ENCODE peak calls at places on chromosomes 2 and 18, in six cellular contexts. One of them, this sample, is unnamed.

GRCh38 chr2:173652311-173652710 is 297.6 kb downstream of the CDCA7 start:
- DNase-seq in cardiac fibroblast: peak; percentile 95
- DNase-seq in tibial artery: no peak
- DNase-seq in IMR-90: peak; percentile 93
- DNase-seq in psoas muscle: no peak
- DNase-seq in gastrocnemius medialis: no peak
- DNase-seq in this sample: peak; percentile 93

GRCh38 chr18:12701161-12701560 is 1.4 kb downstream of the CEP76 start:
- DNase-seq in IMR-90: peak; percentile 14
- DNase-seq in tibial artery: no peak
- DNase-seq in cardiac fibroblast: no peak
- DNase-seq in gastrocnemius medialis: no peak
- DNase-seq in psoas muscle: no peak
- DNase-seq in this sample: no peak

GRCh38 chr2:159758686-159759085 is 39.3 kb downstream of the CD302 start:
- DNase-seq in cardiac fibroblast: peak; percentile 57
- DNase-seq in IMR-90: no peak
- DNase-seq in tibial artery: no peak
- DNase-seq in gastrocnemius medialis: no peak
- DNase-seq in psoas muscle: no peak
- DNase-seq in this sample: peak; percentile 64

GRCh38 chr2:26363323-26363722 is 16.7 kb upstream of the ADGRF3 start:
- DNase-seq in tibial artery: no peak
- DNase-seq in cardiac fibroblast: peak; percentile 46
- DNase-seq in IMR-90: peak; percentile 31
- DNase-seq in gastrocnemius medialis: no peak
- DNase-seq in psoas muscle: no peak
- DNase-seq in this sample: peak; percentile 50

GRCh38 chr2:84906108-84906899 is 848 bp downstream of the TMSB10 start:
- DNase-seq in cardiac fibroblast: no peak
- DNase-seq in tibial artery: peak; percentile 76
- DNase-seq in IMR-90: no peak
- DNase-seq in psoas muscle: peak; percentile 38
- DNase-seq in gastrocnemius medialis: no peak
- DNase-seq in this sample: peak; percentile 18

GRCh38 chr2:37376421-37377186 is 32.2 kb downstream of the QPCT start:
- DNase-seq in IMR-90: peak; percentile 94
- DNase-seq in tibial artery: no peak
- DNase-seq in psoas muscle: peak; percentile 63
- DNase-seq in gastrocnemius medialis: peak; percentile 87
- DNase-seq in cardiac fibroblast: peak; percentile 84
- DNase-seq in this sample: peak; percentile 80

GRCh38 chr2:227812001-227812400 is 1.6 kb upstream of the CCL20 start:
- DNase-seq in IMR-90: peak; percentile 63
- DNase-seq in psoas muscle: no peak
- DNase-seq in cardiac fibroblast: no peak
- DNase-seq in tibial artery: no peak
- DNase-seq in gastrocnemius medialis: no peak
- DNase-seq in this sample: no peak

GRCh38 chr2:75574106-75574505 is 13.4 kb upstream of the EVA1A start:
- DNase-seq in tibial artery: no peak
- DNase-seq in psoas muscle: no peak
- DNase-seq in gastrocnemius medialis: no peak
- DNase-seq in cardiac fibroblast: no peak
- DNase-seq in IMR-90: peak; percentile 20
- DNase-seq in this sample: peak; percentile 34

GRCh38 chr18:8142131-8142711 is 467.0 kb upstream of the RAB12 start:
- DNase-seq in IMR-90: peak; percentile 72
- DNase-seq in psoas muscle: no peak
- DNase-seq in tibial artery: no peak
- DNase-seq in gastrocnemius medialis: no peak
- DNase-seq in cardiac fibroblast: peak; percentile 93
- DNase-seq in this sample: no peak

GRCh38 chr2:170917219-170917851 is 11.7 kb upstream of the GORASP2 start:
- DNase-seq in gastrocnemius medialis: no peak
- DNase-seq in cardiac fibroblast: no peak
- DNase-seq in psoas muscle: no peak
- DNase-seq in tibial artery: no peak
- DNase-seq in IMR-90: no peak
- DNase-seq in this sample: no peak

GRCh38 chr2:196334710-196335109 is 163.3 kb upstream of the STK17B start:
- DNase-seq in cardiac fibroblast: no peak
- DNase-seq in tibial artery: no peak
- DNase-seq in IMR-90: peak; percentile 57
- DNase-seq in gastrocnemius medialis: no peak
- DNase-seq in psoas muscle: no peak
- DNase-seq in this sample: no peak

GRCh38 chr18:68703326-68703725 is 11.6 kb downstream of the TMX3 start:
- DNase-seq in psoas muscle: no peak
- DNase-seq in IMR-90: no peak
- DNase-seq in cardiac fibroblast: peak; percentile 37
- DNase-seq in tibial artery: no peak
- DNase-seq in gastrocnemius medialis: no peak
- DNase-seq in this sample: no peak

GRCh38 chr2:169034256-169034655 is 3.1 kb upstream of the ABCB11 start:
- DNase-seq in gastrocnemius medialis: no peak
- DNase-seq in cardiac fibroblast: peak; percentile 36
- DNase-seq in IMR-90: no peak
- DNase-seq in psoas muscle: no peak
- DNase-seq in tibial artery: no peak
- DNase-seq in this sample: peak; percentile 50

GRCh38 chr18:56645415-56646016 is 5.6 kb upstream of the WDR7 start:
- DNase-seq in IMR-90: no peak
- DNase-seq in gastrocnemius medialis: no peak
- DNase-seq in tibial artery: no peak
- DNase-seq in psoas muscle: no peak
- DNase-seq in cardiac fibroblast: peak; percentile 27
- DNase-seq in this sample: peak; percentile 37

GRCh38 chr18:37937287-37937686 is 371.7 kb upstream of the CELF4 start:
- DNase-seq in IMR-90: no peak
- DNase-seq in tibial artery: no peak
- DNase-seq in cardiac fibroblast: no peak
- DNase-seq in psoas muscle: no peak
- DNase-seq in gastrocnemius medialis: no peak
- DNase-seq in this sample: peak; percentile 32

GRCh38 chr2:23574919-23575654 is 190.1 kb downstream of the KLHL29 start:
- DNase-seq in IMR-90: no peak
- DNase-seq in gastrocnemius medialis: no peak
- DNase-seq in psoas muscle: no peak
- DNase-seq in tibial artery: no peak
- DNase-seq in cardiac fibroblast: no peak
- DNase-seq in this sample: no peak

GRCh38 chr2:27298391-27299080 is 9.7 kb downstream of the UCN start:
- DNase-seq in IMR-90: no peak
- DNase-seq in cardiac fibroblast: no peak
- DNase-seq in gastrocnemius medialis: peak; percentile 63
- DNase-seq in psoas muscle: no peak
- DNase-seq in tibial artery: no peak
- DNase-seq in this sample: no peak

GRCh38 chr2:223846524-223846923 is 9.1 kb upstream of the AP1S3 start:
- DNase-seq in gastrocnemius medialis: no peak
- DNase-seq in tibial artery: no peak
- DNase-seq in psoas muscle: no peak
- DNase-seq in cardiac fibroblast: peak; percentile 90
- DNase-seq in IMR-90: peak; percentile 93
- DNase-seq in this sample: peak; percentile 93

GRCh38 chr2:80238692-80239469 is 65.7 kb downstream of the LRRTM1 start:
- DNase-seq in cardiac fibroblast: peak; percentile 29
- DNase-seq in IMR-90: peak; percentile 42
- DNase-seq in gastrocnemius medialis: no peak
- DNase-seq in psoas muscle: no peak
- DNase-seq in tibial artery: no peak
- DNase-seq in this sample: peak; percentile 21

GRCh38 chr2:8202139-8202538 is 479.7 kb upstream of the ID2 start:
- DNase-seq in psoas muscle: no peak
- DNase-seq in gastrocnemius medialis: no peak
- DNase-seq in IMR-90: no peak
- DNase-seq in tibial artery: no peak
- DNase-seq in cardiac fibroblast: no peak
- DNase-seq in this sample: no peak

GRCh38 chr18:13629841-13630747 is 96.3 kb downstream of the FAM210A start:
- DNase-seq in psoas muscle: no peak
- DNase-seq in cardiac fibroblast: peak; percentile 66
- DNase-seq in IMR-90: peak; percentile 50
- DNase-seq in gastrocnemius medialis: no peak
- DNase-seq in tibial artery: no peak
- DNase-seq in this sample: peak; percentile 38

GRCh38 chr2:69168950-69169695 is 156.1 kb downstream of the ANTXR1 start:
- DNase-seq in cardiac fibroblast: no peak
- DNase-seq in gastrocnemius medialis: no peak
- DNase-seq in psoas muscle: no peak
- DNase-seq in tibial artery: no peak
- DNase-seq in IMR-90: no peak
- DNase-seq in this sample: no peak

GRCh38 chr2:159571540-159572260 is 44.6 kb downstream of the BAZ2B start:
- DNase-seq in IMR-90: no peak
- DNase-seq in gastrocnemius medialis: no peak
- DNase-seq in tibial artery: no peak
- DNase-seq in cardiac fibroblast: no peak
- DNase-seq in psoas muscle: no peak
- DNase-seq in this sample: no peak

GRCh38 chr2:120759543-120760331 is 24.1 kb downstream of the GLI2 start:
- DNase-seq in cardiac fibroblast: no peak
- DNase-seq in psoas muscle: no peak
- DNase-seq in gastrocnemius medialis: no peak
- DNase-seq in IMR-90: no peak
- DNase-seq in tibial artery: peak; percentile 53
- DNase-seq in this sample: no peak

GRCh38 chr2:217106650-217107014 is 246.8 kb upstream of the TNP1 start:
- DNase-seq in psoas muscle: no peak
- DNase-seq in cardiac fibroblast: peak; percentile 60
- DNase-seq in gastrocnemius medialis: no peak
- DNase-seq in IMR-90: peak; percentile 65
- DNase-seq in tibial artery: no peak
- DNase-seq in this sample: peak; percentile 61
- TF ChIP-seq CTCF in psoas muscle: peak; percentile 39
- TF ChIP-seq CTCF in cardiac fibroblast: peak; percentile 67
- TF ChIP-seq CTCF in gastrocnemius medialis: no peak
- TF ChIP-seq CTCF in IMR-90: peak; percentile 63
- TF ChIP-seq CTCF in tibial artery: no peak
- TF ChIP-seq CTCF in this sample: peak; percentile 57

DNA sequence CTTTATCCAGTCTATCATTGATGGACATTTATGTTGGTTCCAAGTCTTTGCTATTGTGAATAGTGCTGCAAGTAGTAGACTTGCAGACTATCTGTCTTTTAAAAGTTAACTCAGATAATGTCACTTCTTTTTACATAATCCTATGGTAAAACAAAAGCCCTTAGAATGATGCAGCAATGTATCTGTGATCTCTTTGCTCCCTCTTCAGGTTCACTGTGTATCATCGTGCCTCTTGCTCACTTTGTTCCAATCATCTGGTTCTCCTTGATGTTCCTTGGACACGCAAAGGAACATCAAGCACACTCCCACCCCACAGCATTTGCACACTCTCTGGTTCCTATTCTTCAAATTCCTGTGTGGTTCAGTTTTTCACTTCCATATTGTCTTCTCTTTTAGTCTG is 472.5 kb upstream of the ZNF804A start:
- DNase-seq in gastrocnemius medialis: no peak
- DNase-seq in tibial artery: no peak
- DNase-seq in psoas muscle: no peak
- DNase-seq in cardiac fibroblast: no peak
- DNase-seq in IMR-90: no peak
- DNase-seq in this sample: peak; percentile 13
- TF ChIP-seq CTCF in gastrocnemius medialis: no peak
- TF ChIP-seq CTCF in tibial artery: no peak
- TF ChIP-seq CTCF in psoas muscle: no peak
- TF ChIP-seq CTCF in cardiac fibroblast: no peak
- TF ChIP-seq CTCF in IMR-90: no peak
- TF ChIP-seq CTCF in this sample: peak; percentile 15

GRCh38 chr2:239329284-239329971 is 71.4 kb downstream of the HDAC4 start:
- DNase-seq in IMR-90: peak; percentile 41
- DNase-seq in tibial artery: peak; percentile 59
- DNase-seq in cardiac fibroblast: no peak
- DNase-seq in psoas muscle: peak; percentile 70
- DNase-seq in gastrocnemius medialis: peak; percentile 97
- DNase-seq in this sample: no peak

GRCh38 chr2:239329972-239330572 is 70.7 kb downstream of the HDAC4 start:
- DNase-seq in tibial artery: no peak
- DNase-seq in cardiac fibroblast: no peak
- DNase-seq in gastrocnemius medialis: peak; percentile 79
- DNase-seq in psoas muscle: peak; percentile 58
- DNase-seq in IMR-90: no peak
- DNase-seq in this sample: no peak

GRCh38 chr2:239327536-239328305 is 73.1 kb downstream of the HDAC4 start:
- DNase-seq in cardiac fibroblast: no peak
- DNase-seq in tibial artery: peak; percentile 63
- DNase-seq in gastrocnemius medialis: peak; percentile 51
- DNase-seq in psoas muscle: no peak
- DNase-seq in IMR-90: peak; percentile 27
- DNase-seq in this sample: no peak

GRCh38 chr2:239326831-239327535 is 73.8 kb downstream of the HDAC4 start:
- DNase-seq in gastrocnemius medialis: peak; percentile 89
- DNase-seq in IMR-90: peak; percentile 69
- DNase-seq in tibial artery: no peak
- DNase-seq in psoas muscle: peak; percentile 56
- DNase-seq in cardiac fibroblast: no peak
- DNase-seq in this sample: peak; percentile 56

DNA sequence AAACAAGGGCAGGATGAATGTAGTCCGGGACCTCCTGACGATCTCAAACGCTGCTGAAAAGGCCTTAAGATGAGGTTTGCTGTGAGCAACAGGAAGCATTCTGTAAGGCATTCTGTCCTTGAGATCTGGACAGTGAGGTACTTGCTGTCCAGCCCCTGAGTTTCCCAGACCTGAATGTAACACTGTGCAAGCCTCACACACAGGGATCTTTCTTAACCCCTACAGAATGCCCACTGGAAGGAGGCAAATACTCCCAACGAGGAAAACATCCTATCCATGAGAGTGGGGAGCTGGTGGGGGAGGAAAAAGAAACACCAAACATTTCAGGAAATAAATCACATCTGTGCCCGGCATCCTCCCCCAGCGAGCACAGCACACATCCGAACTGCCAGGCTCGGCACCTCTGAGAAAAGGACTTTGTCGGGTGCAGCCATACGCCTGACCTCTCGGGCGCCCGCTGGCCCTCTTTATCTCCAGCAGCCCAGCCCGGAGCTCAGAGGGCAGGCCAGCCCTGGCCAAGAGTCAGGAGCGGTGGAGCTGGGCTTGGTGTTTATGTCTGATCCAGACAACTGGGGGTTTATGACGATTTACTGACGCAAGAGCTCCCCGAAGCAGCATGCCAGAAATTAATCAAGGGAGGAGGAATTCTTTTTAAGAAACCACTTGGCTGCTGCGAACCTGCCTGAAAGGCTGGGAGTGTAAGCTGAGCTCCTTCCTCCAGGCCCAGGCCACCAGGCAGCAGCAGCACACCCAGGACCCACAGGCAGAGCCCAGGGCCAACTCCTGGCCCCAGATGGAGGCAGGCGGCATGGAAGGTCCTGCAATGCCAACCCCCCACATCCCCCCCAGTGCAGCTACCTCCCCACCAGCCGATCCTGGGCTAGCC is 72.3 kb downstream of the HDAC4 start:
- DNase-seq in gastrocnemius medialis: peak; percentile 93
- DNase-seq in tibial artery: peak; percentile 89
- DNase-seq in cardiac fibroblast: peak; percentile 64
- DNase-seq in psoas muscle: peak; percentile 84
- DNase-seq in IMR-90: peak; percentile 98
- DNase-seq in this sample: no peak
- TF ChIP-seq CTCF in gastrocnemius medialis: no peak
- TF ChIP-seq CTCF in tibial artery: no peak
- TF ChIP-seq CTCF in cardiac fibroblast: no peak
- TF ChIP-seq CTCF in psoas muscle: no peak
- TF ChIP-seq CTCF in IMR-90: peak; percentile 26
- TF ChIP-seq CTCF in this sample: no peak

GRCh38 chr2:230322561-230323384 is 4.2 kb upstream of the SP140L start:
- DNase-seq in IMR-90: no peak
- DNase-seq in gastrocnemius medialis: no peak
- DNase-seq in psoas muscle: no peak
- DNase-seq in tibial artery: no peak
- DNase-seq in cardiac fibroblast: no peak
- DNase-seq in this sample: no peak
- TF ChIP-seq CTCF in IMR-90: no peak
- TF ChIP-seq CTCF in gastrocnemius medialis: no peak
- TF ChIP-seq CTCF in psoas muscle: no peak
- TF ChIP-seq CTCF in tibial artery: no peak
- TF ChIP-seq CTCF in cardiac fibroblast: no peak
- TF ChIP-seq CTCF in this sample: no peak

This sample was measured in epithelial cell of esophagus.